ENCODE peak calls at places on chromosomes 1 and 21, in nine cellular contexts. K is mammary epithelial cell, V is stomach, C is mucosa of descending colon, X is uterus, A is colonic mucosa, D is psoas muscle, W is left ventricle myocardium inferior, F is heart left ventricle. T is an unnamed sample.

GRCh38 chr1:38119000-38119399 is 72.4 kb upstream of the POU3F1 start:
- DNase-seq in C (no peak), A (no peak), V (no peak), K (no peak), W (no peak), D (no peak), F (no peak), X (no peak), T (no peak)

GRCh38 chr1:113109908-113110554 is 37.0 kb downstream of the LRIG2 start:
- DNase-seq in A (no peak), K (peak; percentile 35), W (no peak), D (peak; percentile 19), X (peak; percentile 53), F (peak; percentile 21), C (no peak), V (no peak), T (peak; percentile 49)

GRCh38 chr1:156160744-156161181 is 7.4 kb downstream of the SEMA4A start:
- DNase-seq in K (no peak), C (peak; percentile 80), A (peak; percentile 81), D (peak; percentile 94), W (peak; percentile 90), V (peak; percentile 56), X (peak; percentile 85), F (peak; percentile 92), T (peak; percentile 57)

GRCh38 chr21:14862794-14863720 is 201.7 kb downstream of the NRIP1 start:
- DNase-seq in X (no peak), V (no peak), D (no peak), W (no peak), K (no peak), F (no peak), C (no peak), A (no peak), T (no peak)

GRCh38 chr1:2231667-2232254 is 3.6 kb downstream of the SKI start:
- DNase-seq in C (peak; percentile 89), F (peak; percentile 79), D (peak; percentile 88), A (peak; percentile 85), X (peak; percentile 87), W (peak; percentile 82), V (peak; percentile 76), K (peak; percentile 82), T (peak; percentile 76)

GRCh38 chr21:42496839-42497202 is 797 bp upstream of the RSPH1 start:
- DNase-seq in W (no peak), C (no peak), A (peak; percentile 46), V (no peak), D (no peak), X (no peak), F (no peak), K (no peak), T (no peak)

GRCh38 chr1:234230414-234230862 is 142.8 kb upstream of the COA6 start:
- DNase-seq in W (no peak), D (no peak), F (no peak), X (no peak), V (no peak), A (no peak), C (no peak), K (no peak), T (no peak)

GRCh38 chr1:58783090-58783992 is 506 bp downstream of the JUN start:
- DNase-seq in V (peak; percentile 63), W (peak; percentile 50), D (peak; percentile 70), X (no peak), C (peak; percentile 80), F (peak; percentile 59), A (peak; percentile 53), K (peak; percentile 45), T (peak; percentile 49)

GRCh38 chr1:59692591-59692990 is 122.2 kb upstream of the HOOK1 start:
- DNase-seq in A (no peak), D (no peak), X (peak; percentile 41), C (no peak), F (no peak), V (no peak), K (no peak), W (no peak), T (no peak)

GRCh38 chr1:108816049-108816882 is 40.6 kb downstream of the AKNAD1 start:
- DNase-seq in X (peak; percentile 83), A (peak; percentile 56), W (peak; percentile 66), F (peak; percentile 71), D (peak; percentile 73), V (peak; percentile 45), C (peak; percentile 62), K (peak; percentile 90), T (no peak)

GRCh38 chr1:20373286-20373685 is 82.6 kb downstream of the VWA5B1 start:
- DNase-seq in A (no peak), K (no peak), X (no peak), V (no peak), F (no peak), D (no peak), C (no peak), W (no peak), T (no peak)

GRCh38 chr1:87867631-87868030 is 539.0 kb downstream of the LMO4 start:
- DNase-seq in X (no peak), D (no peak), F (no peak), W (no peak), V (no peak), C (no peak), A (no peak), K (peak; percentile 65), T (no peak)

GRCh38 chr1:211813590-211813989 is 17.0 kb downstream of the LPGAT1 start:
- DNase-seq in W (peak; percentile 53), X (peak; percentile 65), K (peak; percentile 58), V (peak; percentile 83), D (peak; percentile 63), A (no peak), F (peak; percentile 47), C (no peak), T (peak; percentile 72)

GRCh38 chr1:41955461-41956159 is 36.9 kb upstream of the HIVEP3 start:
- DNase-seq in F (no peak), A (no peak), C (no peak), K (peak; percentile 99), V (no peak), X (no peak), W (no peak), D (no peak), T (no peak)

GRCh38 chr1:172143384-172144025 is 277.0 kb upstream of the C1orf105 start:
- DNase-seq in W (no peak), A (no peak), D (no peak), V (no peak), X (no peak), C (no peak), K (peak; percentile 56), F (no peak), T (no peak)

GRCh38 chr1:76826072-76826827 is 41.0 kb upstream of the ST6GALNAC5 start:
- DNase-seq in F (no peak), A (no peak), C (no peak), D (no peak), K (peak; percentile 80), V (no peak), X (no peak), W (no peak), T (no peak)

GRCh38 chr1:56811331-56811730 is 7.9 kb downstream of the FYB2 start:
- DNase-seq in A (no peak), X (no peak), C (no peak), K (peak; percentile 13), F (no peak), V (peak; percentile 79), D (no peak), W (no peak), T (no peak)
- H3K4me1 ChIP-seq in A (peaks cover 8% of the 10 kb centered on the region), X (no peaks in the 10 kb centered on the region), C (peaks cover 14% of the 10 kb centered on the region), K (peaks cover 6% of the 10 kb centered on the region), F (no peaks in the 10 kb centered on the region), V (peaks cover 18% of the 10 kb centered on the region), D (peaks cover 25% of the 10 kb centered on the region), W (peaks cover 44% of the 10 kb centered on the region), T (peaks cover 3% of the 10 kb centered on the region)

DNA sequence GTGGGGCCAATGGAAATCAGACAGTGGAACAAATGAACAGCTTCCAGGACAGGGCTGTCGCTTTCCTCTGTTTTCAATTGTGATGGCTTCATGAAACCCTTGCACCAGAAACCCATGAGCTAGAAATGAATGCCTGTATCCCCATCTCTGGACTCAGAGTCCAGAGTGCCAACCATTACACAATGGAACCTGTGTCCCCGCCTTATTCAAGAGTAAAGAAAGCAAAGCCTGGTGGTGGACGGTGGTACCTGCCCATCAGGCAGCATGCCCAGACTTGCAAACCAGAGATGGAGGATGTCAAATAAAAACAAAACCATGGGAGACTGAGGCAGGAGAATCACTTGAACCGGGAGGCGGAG is 4.4 kb upstream of the CAPN2 start:
- DNase-seq in X (no peak), W (no peak), F (no peak), V (peak; percentile 77), D (no peak), A (no peak), K (no peak), C (no peak), T (no peak)
- TF ChIP-seq CTCF in X (no peak), W (peak; percentile 33), F (peak; percentile 17), V (no peak), D (no peak), A (no peak), K (peak; percentile 26), C (no peak), T (no peak)

GRCh38 chr1:47824721-47825120 is 172.5 kb downstream of the TRABD2B start:
- DNase-seq in A (no peak), K (no peak), C (peak; percentile 60), D (no peak), F (no peak), X (no peak), W (no peak), V (no peak), T (no peak)
- H3K4me1 ChIP-seq in A (no peaks in the 10 kb centered on the region), K (no peaks in the 10 kb centered on the region), C (peaks cover 12% of the 10 kb centered on the region), D (no peaks in the 10 kb centered on the region), F (no peaks in the 10 kb centered on the region), X (no peaks in the 10 kb centered on the region), W (peaks cover 20% of the 10 kb centered on the region), V (no peaks in the 10 kb centered on the region), T (no peaks in the 10 kb centered on the region)

GRCh38 chr1:163227126-163227525 is 24.4 kb upstream of the RGS5 start:
- DNase-seq in V (no peak), C (no peak), W (no peak), D (no peak), F (no peak), A (no peak), X (no peak), K (peak; percentile 8), T (no peak)

GRCh38 chr1:163230827-163231226 is 28.1 kb upstream of the RGS5 start:
- DNase-seq in A (no peak), K (no peak), F (no peak), X (no peak), C (no peak), D (no peak), W (no peak), V (no peak), T (no peak)

GRCh38 chr1:163231385-163231784 is 28.7 kb upstream of the RGS5 start:
- DNase-seq in C (no peak), A (no peak), D (no peak), V (no peak), X (no peak), K (no peak), W (no peak), F (no peak), T (no peak)
- TF ChIP-seq CTCF in C (no peak), A (no peak), D (no peak), V (no peak), X (no peak), K (no peak), W (no peak), F (no peak), T (no peak)

GRCh38 chr1:111515291-111516007 is 12.0 kb upstream of the ADORA3 start:
- DNase-seq in V (peak; percentile 44), W (peak; percentile 84), K (peak; percentile 13), D (peak; percentile 76), X (peak; percentile 70), F (peak; percentile 84), A (no peak), C (peak; percentile 72), T (no peak)
- H3K4me1 ChIP-seq in V (peaks cover 41% of the 10 kb centered on the region), W (peaks cover 77% of the 10 kb centered on the region), K (peaks cover 9% of the 10 kb centered on the region), D (no peaks in the 10 kb centered on the region), X (peaks cover 13% of the 10 kb centered on the region), F (peaks cover 28% of the 10 kb centered on the region), A (peaks cover 7% of the 10 kb centered on the region), C (peaks cover 8% of the 10 kb centered on the region), T (no peaks in the 10 kb centered on the region)

GRCh38 chr1:196143602-196144342 is 464.5 kb downstream of the KCNT2 start:
- DNase-seq in F (no peak), C (no peak), A (no peak), W (no peak), V (no peak), K (no peak), X (no peak), D (no peak), T (no peak)
- TF ChIP-seq CTCF in F (no peak), C (no peak), A (no peak), W (no peak), V (no peak), K (no peak), X (no peak), D (no peak), T (no peak)